ENCODE peak calls at places on chromosome 14, in six cellular contexts. One of them, this sample, is unnamed.

GRCh38 chr14:80477388-80478160 is 266.3 kb upstream of the DIO2 start:
- DNase-seq in CD4-positive, alpha-beta T cell: no peak
- DNase-seq in omental fat pad: no peak
- DNase-seq in CD14-positive monocyte: no peak
- DNase-seq in fibroblast of pulmonary artery: peak; percentile 24
- DNase-seq in neural crest cell: no peak
- DNase-seq in this sample: no peak

GRCh38 chr14:90599339-90599738 is 202.5 kb downstream of the CALM1 start:
- DNase-seq in omental fat pad: no peak
- DNase-seq in CD4-positive, alpha-beta T cell: no peak
- DNase-seq in CD14-positive monocyte: no peak
- DNase-seq in fibroblast of pulmonary artery: no peak
- DNase-seq in neural crest cell: no peak
- DNase-seq in this sample: no peak

GRCh38 chr14:99571303-99571986 is 32.6 kb downstream of the CCDC85C start:
- DNase-seq in omental fat pad: no peak
- DNase-seq in CD4-positive, alpha-beta T cell: no peak
- DNase-seq in neural crest cell: no peak
- DNase-seq in CD14-positive monocyte: no peak
- DNase-seq in fibroblast of pulmonary artery: no peak
- DNase-seq in this sample: no peak

GRCh38 chr14:96095581-96096476 is 56.7 kb downstream of the C14orf132 start:
- DNase-seq in fibroblast of pulmonary artery: peak; percentile 72
- DNase-seq in CD14-positive monocyte: no peak
- DNase-seq in omental fat pad: no peak
- DNase-seq in CD4-positive, alpha-beta T cell: no peak
- DNase-seq in neural crest cell: no peak
- DNase-seq in this sample: no peak

GRCh38 chr14:61003571-61003970 is 22.5 kb downstream of the SLC38A6 start:
- DNase-seq in CD14-positive monocyte: no peak
- DNase-seq in neural crest cell: no peak
- DNase-seq in CD4-positive, alpha-beta T cell: no peak
- DNase-seq in fibroblast of pulmonary artery: peak; percentile 49
- DNase-seq in omental fat pad: no peak
- DNase-seq in this sample: no peak

GRCh38 chr14:103136076-103136340 is 12.7 kb downstream of the TNFAIP2 start:
- DNase-seq in omental fat pad: no peak
- DNase-seq in CD14-positive monocyte: no peak
- DNase-seq in CD4-positive, alpha-beta T cell: no peak
- DNase-seq in fibroblast of pulmonary artery: no peak
- DNase-seq in neural crest cell: no peak
- DNase-seq in this sample: no peak

GRCh38 chr14:64704743-64705405 is 650 bp downstream of the PLEKHG3 start:
- DNase-seq in omental fat pad: no peak
- DNase-seq in CD4-positive, alpha-beta T cell: no peak
- DNase-seq in neural crest cell: peak; percentile 43
- DNase-seq in CD14-positive monocyte: no peak
- DNase-seq in fibroblast of pulmonary artery: no peak
- DNase-seq in this sample: peak; percentile 65

GRCh38 chr14:70339970-70340369 is 19.5 kb downstream of the COX16 start:
- DNase-seq in neural crest cell: no peak
- DNase-seq in fibroblast of pulmonary artery: no peak
- DNase-seq in CD14-positive monocyte: no peak
- DNase-seq in omental fat pad: no peak
- DNase-seq in CD4-positive, alpha-beta T cell: no peak
- DNase-seq in this sample: no peak

GRCh38 chr14:105862581-105863239 is 336.3 kb downstream of the TMEM121 start:
- DNase-seq in neural crest cell: no peak
- DNase-seq in fibroblast of pulmonary artery: no peak
- DNase-seq in CD14-positive monocyte: no peak
- DNase-seq in omental fat pad: no peak
- DNase-seq in CD4-positive, alpha-beta T cell: no peak
- DNase-seq in this sample: peak; percentile 14

GRCh38 chr14:81162941-81163340 is 57.8 kb downstream of the GTF2A1 start:
- DNase-seq in CD4-positive, alpha-beta T cell: no peak
- DNase-seq in CD14-positive monocyte: peak; percentile 65
- DNase-seq in fibroblast of pulmonary artery: peak; percentile 21
- DNase-seq in neural crest cell: no peak
- DNase-seq in omental fat pad: no peak
- DNase-seq in this sample: no peak

GRCh38 chr14:24339284-24340151 is at the start of gene RIPK3:
- DNase-seq in CD14-positive monocyte: no peak
- DNase-seq in omental fat pad: no peak
- DNase-seq in CD4-positive, alpha-beta T cell: peak; percentile 60
- DNase-seq in neural crest cell: no peak
- DNase-seq in fibroblast of pulmonary artery: no peak
- DNase-seq in this sample: no peak

GRCh38 chr14:49424436-49425331 is 161.5 kb downstream of the RPS29 start:
- DNase-seq in neural crest cell: no peak
- DNase-seq in fibroblast of pulmonary artery: no peak
- DNase-seq in omental fat pad: no peak
- DNase-seq in CD4-positive, alpha-beta T cell: no peak
- DNase-seq in CD14-positive monocyte: no peak
- DNase-seq in this sample: no peak

GRCh38 chr14:75826599-75826998 is 155.2 kb downstream of the TGFB3 start:
- DNase-seq in omental fat pad: no peak
- DNase-seq in CD14-positive monocyte: no peak
- DNase-seq in CD4-positive, alpha-beta T cell: no peak
- DNase-seq in fibroblast of pulmonary artery: no peak
- DNase-seq in neural crest cell: no peak
- DNase-seq in this sample: no peak

GRCh38 chr14:74510955-74511354 is 17.4 kb downstream of the ISCA2 start:
- DNase-seq in CD14-positive monocyte: peak; percentile 34
- DNase-seq in CD4-positive, alpha-beta T cell: no peak
- DNase-seq in neural crest cell: no peak
- DNase-seq in omental fat pad: no peak
- DNase-seq in fibroblast of pulmonary artery: peak; percentile 48
- DNase-seq in this sample: no peak

GRCh38 chr14:99516156-99517045 is 35.2 kb downstream of the CCNK start:
- DNase-seq in CD14-positive monocyte: peak; percentile 42
- DNase-seq in omental fat pad: no peak
- DNase-seq in neural crest cell: no peak
- DNase-seq in CD4-positive, alpha-beta T cell: peak; percentile 4
- DNase-seq in fibroblast of pulmonary artery: no peak
- DNase-seq in this sample: no peak

GRCh38 chr14:90193925-90194324 is 62.4 kb upstream of the PSMC1 start:
- DNase-seq in CD14-positive monocyte: no peak
- DNase-seq in neural crest cell: peak; percentile 4
- DNase-seq in fibroblast of pulmonary artery: peak; percentile 2
- DNase-seq in CD4-positive, alpha-beta T cell: no peak
- DNase-seq in omental fat pad: no peak
- DNase-seq in this sample: no peak

GRCh38 chr14:28102814-28103213 is 663.8 kb upstream of the FOXG1 start:
- DNase-seq in fibroblast of pulmonary artery: peak; percentile 39
- DNase-seq in neural crest cell: no peak
- DNase-seq in omental fat pad: no peak
- DNase-seq in CD14-positive monocyte: no peak
- DNase-seq in CD4-positive, alpha-beta T cell: no peak
- DNase-seq in this sample: no peak

GRCh38 chr14:31336646-31337045 is 83.7 kb downstream of the HEATR5A start:
- DNase-seq in CD14-positive monocyte: no peak
- DNase-seq in omental fat pad: no peak
- DNase-seq in fibroblast of pulmonary artery: peak; percentile 77
- DNase-seq in CD4-positive, alpha-beta T cell: no peak
- DNase-seq in neural crest cell: no peak
- DNase-seq in this sample: no peak

GRCh38 chr14:104925214-104925899 is 678 bp downstream of the PLD4 start:
- DNase-seq in CD4-positive, alpha-beta T cell: no peak
- DNase-seq in fibroblast of pulmonary artery: no peak
- DNase-seq in omental fat pad: no peak
- DNase-seq in neural crest cell: no peak
- DNase-seq in CD14-positive monocyte: no peak
- DNase-seq in this sample: no peak

GRCh38 chr14:104794641-104795467 is 694 bp downstream of the AKT1 start:
- DNase-seq in neural crest cell: no peak
- DNase-seq in fibroblast of pulmonary artery: no peak
- DNase-seq in omental fat pad: no peak
- DNase-seq in CD14-positive monocyte: no peak
- DNase-seq in CD4-positive, alpha-beta T cell: no peak
- DNase-seq in this sample: peak; percentile 51

GRCh38 chr14:56183631-56184157 is 65.5 kb downstream of the PELI2 start:
- DNase-seq in omental fat pad: no peak
- DNase-seq in neural crest cell: no peak
- DNase-seq in CD14-positive monocyte: no peak
- DNase-seq in fibroblast of pulmonary artery: no peak
- DNase-seq in CD4-positive, alpha-beta T cell: no peak
- DNase-seq in this sample: no peak

GRCh38 chr14:80956922-80957321 is 1.5 kb downstream of the TSHR start:
- DNase-seq in neural crest cell: no peak
- DNase-seq in fibroblast of pulmonary artery: no peak
- DNase-seq in CD14-positive monocyte: no peak
- DNase-seq in CD4-positive, alpha-beta T cell: no peak
- DNase-seq in omental fat pad: no peak
- DNase-seq in this sample: no peak

GRCh38 chr14:99174920-99175319 is 97.1 kb downstream of the BCL11B start:
- DNase-seq in neural crest cell: no peak
- DNase-seq in CD4-positive, alpha-beta T cell: no peak
- DNase-seq in fibroblast of pulmonary artery: no peak
- DNase-seq in omental fat pad: no peak
- DNase-seq in CD14-positive monocyte: no peak
- DNase-seq in this sample: no peak

GRCh38 chr14:100533647-100534485 is 53.4 kb downstream of the BEGAIN start:
- DNase-seq in fibroblast of pulmonary artery: no peak
- DNase-seq in CD4-positive, alpha-beta T cell: no peak
- DNase-seq in omental fat pad: peak; percentile 19
- DNase-seq in neural crest cell: peak; percentile 0
- DNase-seq in CD14-positive monocyte: peak; percentile 46
- DNase-seq in this sample: peak; percentile 34

GRCh38 chr14:51094282-51094821 is 553 bp downstream of the TRIM9 start:
- DNase-seq in CD4-positive, alpha-beta T cell: no peak
- DNase-seq in neural crest cell: peak; percentile 31
- DNase-seq in fibroblast of pulmonary artery: no peak
- DNase-seq in omental fat pad: no peak
- DNase-seq in CD14-positive monocyte: no peak
- DNase-seq in this sample: peak; percentile 41

GRCh38 chr14:60510254-60510975 is 1.5 kb downstream of the SIX6 start:
- DNase-seq in CD14-positive monocyte: no peak
- DNase-seq in omental fat pad: no peak
- DNase-seq in CD4-positive, alpha-beta T cell: no peak
- DNase-seq in fibroblast of pulmonary artery: no peak
- DNase-seq in neural crest cell: peak; percentile 14
- DNase-seq in this sample: no peak

GRCh38 chr14:55277972-55278740 is 6.9 kb downstream of the FBXO34 start:
- DNase-seq in CD4-positive, alpha-beta T cell: no peak
- DNase-seq in fibroblast of pulmonary artery: no peak
- DNase-seq in CD14-positive monocyte: no peak
- DNase-seq in neural crest cell: no peak
- DNase-seq in omental fat pad: no peak
- DNase-seq in this sample: no peak

GRCh38 chr14:100669468-100669867 is 57.2 kb upstream of the DLK1 start:
- DNase-seq in CD14-positive monocyte: no peak
- DNase-seq in CD4-positive, alpha-beta T cell: no peak
- DNase-seq in neural crest cell: no peak
- DNase-seq in omental fat pad: no peak
- DNase-seq in fibroblast of pulmonary artery: no peak
- DNase-seq in this sample: no peak

GRCh38 chr14:88189040-88189839 is 133.8 kb downstream of the KCNK10 start:
- DNase-seq in omental fat pad: peak; percentile 79
- DNase-seq in neural crest cell: peak; percentile 83
- DNase-seq in CD4-positive, alpha-beta T cell: peak; percentile 23
- DNase-seq in CD14-positive monocyte: no peak
- DNase-seq in fibroblast of pulmonary artery: peak; percentile 95
- DNase-seq in this sample: no peak

GRCh38 chr14:73723799-73724621 is 9.8 kb upstream of the PNMA1 start:
- DNase-seq in CD14-positive monocyte: no peak
- DNase-seq in fibroblast of pulmonary artery: peak; percentile 99
- DNase-seq in CD4-positive, alpha-beta T cell: no peak
- DNase-seq in omental fat pad: peak; percentile 64
- DNase-seq in neural crest cell: no peak
- DNase-seq in this sample: no peak

GRCh38 chr14:93337143-93337753 is 4.4 kb upstream of the BTBD7 start:
- DNase-seq in CD14-positive monocyte: no peak
- DNase-seq in fibroblast of pulmonary artery: no peak
- DNase-seq in omental fat pad: no peak
- DNase-seq in CD4-positive, alpha-beta T cell: no peak
- DNase-seq in neural crest cell: no peak
- DNase-seq in this sample: no peak

GRCh38 chr14:102187044-102187443 is 47.3 kb downstream of the WDR20 start:
- DNase-seq in omental fat pad: no peak
- DNase-seq in CD14-positive monocyte: no peak
- DNase-seq in CD4-positive, alpha-beta T cell: no peak
- DNase-seq in neural crest cell: no peak
- DNase-seq in fibroblast of pulmonary artery: peak; percentile 80
- DNase-seq in this sample: no peak

GRCh38 chr14:88078525-88078924 is 73.6 kb downstream of the GPR65 start:
- DNase-seq in CD4-positive, alpha-beta T cell: no peak
- DNase-seq in fibroblast of pulmonary artery: no peak
- DNase-seq in neural crest cell: no peak
- DNase-seq in omental fat pad: no peak
- DNase-seq in CD14-positive monocyte: no peak
- DNase-seq in this sample: no peak

GRCh38 chr14:34348592-34348991 is 113.4 kb downstream of the SPTSSA start:
- DNase-seq in fibroblast of pulmonary artery: no peak
- DNase-seq in CD14-positive monocyte: no peak
- DNase-seq in neural crest cell: no peak
- DNase-seq in CD4-positive, alpha-beta T cell: no peak
- DNase-seq in omental fat pad: no peak
- DNase-seq in this sample: no peak

GRCh38 chr14:68682166-68683103 is 110.4 kb downstream of the ZFP36L1 start:
- DNase-seq in neural crest cell: no peak
- DNase-seq in CD14-positive monocyte: peak; percentile 88
- DNase-seq in fibroblast of pulmonary artery: peak; percentile 99
- DNase-seq in CD4-positive, alpha-beta T cell: peak; percentile 23
- DNase-seq in omental fat pad: no peak
- DNase-seq in this sample: no peak

GRCh38 chr14:63308723-63309317 is 9.9 kb downstream of the GPHB5 start:
- DNase-seq in fibroblast of pulmonary artery: peak; percentile 47
- DNase-seq in omental fat pad: no peak
- DNase-seq in CD14-positive monocyte: no peak
- DNase-seq in CD4-positive, alpha-beta T cell: no peak
- DNase-seq in neural crest cell: no peak
- DNase-seq in this sample: no peak
- TF ChIP-seq CTCF in fibroblast of pulmonary artery: peak; percentile 71
- TF ChIP-seq CTCF in omental fat pad: no peak
- TF ChIP-seq CTCF in CD14-positive monocyte: no peak
- TF ChIP-seq CTCF in CD4-positive, alpha-beta T cell: peak; percentile 32
- TF ChIP-seq CTCF in neural crest cell: peak; percentile 70
- TF ChIP-seq CTCF in this sample: peak; percentile 52

GRCh38 chr14:36646664-36647416 is 14.8 kb upstream of the PAX9 start:
- DNase-seq in CD14-positive monocyte: no peak
- DNase-seq in omental fat pad: no peak
- DNase-seq in fibroblast of pulmonary artery: no peak
- DNase-seq in CD4-positive, alpha-beta T cell: no peak
- DNase-seq in neural crest cell: no peak
- DNase-seq in this sample: no peak
- TF ChIP-seq CTCF in CD14-positive monocyte: no peak
- TF ChIP-seq CTCF in omental fat pad: no peak
- TF ChIP-seq CTCF in fibroblast of pulmonary artery: no peak
- TF ChIP-seq CTCF in CD4-positive, alpha-beta T cell: no peak
- TF ChIP-seq CTCF in neural crest cell: peak; percentile 50
- TF ChIP-seq CTCF in this sample: no peak

GRCh38 chr14:30240002-30240401 is 312.4 kb upstream of the PRKD1 start:
- DNase-seq in CD4-positive, alpha-beta T cell: no peak
- DNase-seq in fibroblast of pulmonary artery: no peak
- DNase-seq in omental fat pad: no peak
- DNase-seq in CD14-positive monocyte: no peak
- DNase-seq in neural crest cell: peak; percentile 5
- DNase-seq in this sample: no peak
- TF ChIP-seq CTCF in CD4-positive, alpha-beta T cell: no peak
- TF ChIP-seq CTCF in fibroblast of pulmonary artery: no peak
- TF ChIP-seq CTCF in omental fat pad: no peak
- TF ChIP-seq CTCF in CD14-positive monocyte: no peak
- TF ChIP-seq CTCF in neural crest cell: no peak
- TF ChIP-seq CTCF in this sample: no peak

GRCh38 chr14:76844223-76844622 is 18.0 kb downstream of the LRRC74A start:
- DNase-seq in omental fat pad: no peak
- DNase-seq in CD14-positive monocyte: peak; percentile 91
- DNase-seq in CD4-positive, alpha-beta T cell: peak; percentile 68
- DNase-seq in fibroblast of pulmonary artery: peak; percentile 86
- DNase-seq in neural crest cell: no peak
- DNase-seq in this sample: no peak
- TF ChIP-seq CTCF in omental fat pad: no peak
- TF ChIP-seq CTCF in CD14-positive monocyte: peak; percentile 67
- TF ChIP-seq CTCF in CD4-positive, alpha-beta T cell: no peak
- TF ChIP-seq CTCF in fibroblast of pulmonary artery: peak; percentile 37
- TF ChIP-seq CTCF in neural crest cell: no peak
- TF ChIP-seq CTCF in this sample: no peak